ENCODE peak calls at places on chromosomes 6 and 20, in six cellular contexts. P is heart left ventricle; S is ovary; Q is CD4-positive, CD25-positive, alpha-beta regulatory T cell; K is hepatocyte; A is adipocyte. Y is an unnamed sample. For H3K27me3, the result is how much of the 10 kb centered on the place peaks cover.

GRCh38 chr20:36929290-36929689 is 22.2 kb downstream of the SAMHD1 start:
- DNase-seq in A (no peak), Q (no peak), S (no peak), K (no peak), P (no peak), Y (no peak)

GRCh38 chr6:91575032-91575431 is 988.2 kb upstream of the MAP3K7 start:
- DNase-seq in A (peak), Q (no peak), K (peak), P (no peak), S (no peak), Y (no peak)

GRCh38 chr6:107807186-107807585 is 16.9 kb downstream of the SCML4 start:
- DNase-seq in A (no peak), S (no peak), K (no peak), Q (no peak), P (no peak), Y (no peak)

GRCh38 chr6:33967966-33968724 is 164.3 kb upstream of the MLN start:
- DNase-seq in K (no peak), P (no peak), A (no peak), Q (no peak), S (no peak), Y (peak)

GRCh38 chr20:17525650-17526049 is 5.5 kb downstream of the BFSP1 start:
- DNase-seq in Q (peak), P (no peak), K (peak), S (no peak), A (no peak), Y (peak)

GRCh38 chr6:119350202-119351004 is 842 bp upstream of the MAN1A1 start:
- DNase-seq in Q (peak), K (peak), A (peak), P (no peak), S (no peak), Y (no peak)

GRCh38 chr6:5590187-5590586 is 328.9 kb downstream of the FARS2 start:
- DNase-seq in Q (no peak), K (no peak), S (no peak), P (peak), A (no peak), Y (no peak)

GRCh38 chr6:78967191-78967590 is 99.8 kb downstream of the IRAK1BP1 start:
- DNase-seq in A (no peak), S (no peak), P (no peak), K (no peak), Q (no peak), Y (no peak)

GRCh38 chr6:62283828-62284411 is 2.1 kb downstream of the KHDRBS2 start:
- DNase-seq in P (no peak), A (peak), Q (peak), K (peak), S (no peak), Y (peak)

GRCh38 chr6:63527658-63528514 is 44.4 kb upstream of the LOC128125822 start:
- DNase-seq in A (peak), P (no peak), Q (no peak), K (peak), S (no peak), Y (no peak)

GRCh38 chr6:49539102-49539501 is 11.4 kb upstream of the C6orf141 start:
- DNase-seq in Q (no peak), K (no peak), S (no peak), A (no peak), P (no peak), Y (no peak)

GRCh38 chr6:129599467-129599866 is 110.5 kb downstream of the ARHGAP18 start:
- DNase-seq in A (no peak), S (no peak), Q (no peak), K (no peak), P (no peak), Y (no peak)

GRCh38 chr6:89122625-89123024 is 4.8 kb upstream of the SRSF12 start:
- DNase-seq in Q (peak), K (peak), P (no peak), S (no peak), A (peak), Y (peak)

GRCh38 chr6:111844921-111845320 is 28.3 kb downstream of the FYN start:
- DNase-seq in P (no peak), Q (no peak), S (no peak), A (no peak), K (no peak), Y (peak)

GRCh38 chr6:18262812-18263560 is 1.3 kb downstream of the DEK start:
- DNase-seq in P (no peak), K (no peak), A (peak), S (no peak), Q (peak), Y (peak)

GRCh38 chr6:167404385-167405049 is 79.6 kb downstream of the TTLL2 start:
- DNase-seq in Q (no peak), P (no peak), K (no peak), S (no peak), A (no peak), Y (peak)

GRCh38 chr20:2760381-2761305 is 39.8 kb downstream of the CPXM1 start:
- DNase-seq in Q (no peak), P (no peak), A (no peak), S (no peak), K (no peak), Y (peak)

GRCh38 chr6:37314117-37314802 is 39.5 kb upstream of the RNF8 start:
- DNase-seq in P (no peak), S (no peak), K (no peak), Q (no peak), A (no peak), Y (no peak)

GRCh38 chr20:20364016-20364746 is 3.7 kb upstream of the INSM1 start:
- DNase-seq in A (no peak), Q (no peak), P (no peak), S (no peak), K (no peak), Y (peak)

GRCh38 chr6:159679091-159680077 is 13.7 kb downstream of the SOD2 start:
- DNase-seq in S (no peak), K (no peak), Q (no peak), P (no peak), A (peak), Y (no peak)

GRCh38 chr6:77124604-77125003 is 338.7 kb downstream of the HTR1B start:
- DNase-seq in K (peak), A (peak), P (no peak), S (no peak), Q (no peak), Y (no peak)

GRCh38 chr6:45049188-45049843 is 278.8 kb upstream of the RUNX2 start:
- DNase-seq in K (no peak), A (no peak), P (no peak), Q (peak), S (no peak), Y (no peak)

GRCh38 chr20:1685304-1686052 is 27.9 kb upstream of the SIRPG start:
- DNase-seq in S (no peak), P (no peak), K (no peak), A (no peak), Q (peak), Y (no peak)

GRCh38 chr6:28587011-28587745 is 61.5 kb downstream of the GPX5 start:
- DNase-seq in S (peak), P (peak), K (peak), Q (peak), A (peak), Y (peak)

GRCh38 chr6:75205776-75206334 is at the start of gene COL12A1:
- DNase-seq in S (peak), K (peak), A (peak), P (peak), Q (peak), Y (peak)

GRCh38 chr6:21611485-21611884 is 17.9 kb downstream of the SOX4 start:
- DNase-seq in K (no peak), A (no peak), P (no peak), S (no peak), Q (no peak), Y (no peak)

GRCh38 chr6:56693246-56693607 is 50.5 kb upstream of the DST start:
- DNase-seq in A (peak), Q (no peak), P (peak), K (peak), S (peak), Y (no peak)

GRCh38 chr6:164097557-164098398 is 683.3 kb downstream of the QKI start:
- DNase-seq in K (peak), A (peak), P (peak), S (no peak), Q (no peak), Y (peak)

GRCh38 chr6:157715766-157716171 is 107.3 kb upstream of the SNX9 start:
- DNase-seq in S (peak), Q (no peak), K (peak), A (peak), P (peak), Y (peak)

GRCh38 chr6:39849764-39850163 is 57.6 kb downstream of the DAAM2 start:
- DNase-seq in P (no peak), Q (no peak), K (no peak), S (no peak), A (no peak), Y (no peak)

GRCh38 chr6:36668601-36669390 is 9.7 kb upstream of the CDKN1A start:
- DNase-seq in Q (no peak), K (no peak), S (no peak), A (no peak), P (no peak), Y (no peak)

GRCh38 chr6:117615981-117616961 is 14.0 kb upstream of the GOPC start:
- DNase-seq in Q (no peak), P (no peak), K (no peak), A (no peak), S (no peak), Y (peak)

GRCh38 chr6:117619178-117619577 is 16.9 kb upstream of the GOPC start:
- DNase-seq in P (no peak), A (no peak), K (no peak), Q (no peak), S (no peak), Y (no peak)

GRCh38 chr6:117616971-117617765 is 14.9 kb upstream of the GOPC start:
- DNase-seq in Q (no peak), K (no peak), A (no peak), S (no peak), P (no peak), Y (no peak)

GRCh38 chr6:117617766-117618035 is 15.4 kb upstream of the GOPC start:
- DNase-seq in P (no peak), Q (no peak), A (no peak), S (no peak), K (no peak), Y (peak)

GRCh38 chr6:117613920-117614535 is 11.7 kb upstream of the GOPC start:
- DNase-seq in Q (no peak), A (peak), S (no peak), K (no peak), P (no peak), Y (no peak)
- H3K4me3 ChIP-seq in Q (no peak), A (no peak), S (no peak), K (no peak), P (no peak), Y (no peak)

DNA sequence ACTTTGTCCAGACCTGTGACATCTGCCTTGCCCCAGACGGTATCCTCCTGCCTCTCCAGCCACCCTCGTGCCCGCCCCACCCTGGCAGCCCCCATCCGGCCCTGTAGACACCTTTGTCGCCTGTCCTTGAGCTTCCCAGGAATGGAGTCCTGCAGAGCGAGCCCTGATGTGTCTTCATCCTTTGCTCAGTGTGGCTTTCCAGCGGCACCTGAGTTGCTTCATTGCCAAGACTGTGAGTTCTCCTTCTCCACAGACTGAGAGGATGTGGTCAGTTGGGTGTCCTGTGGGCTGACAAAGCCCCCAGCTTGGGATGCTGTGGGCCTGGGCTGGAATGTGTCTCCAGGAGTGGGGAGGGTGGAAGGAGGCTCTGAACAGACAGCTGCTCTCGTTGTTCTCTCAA is 1.7 kb upstream of the CST4 start:
- DNase-seq in P (no peak), A (no peak), S (no peak), Q (no peak), K (no peak), Y (no peak)
- H3K27me3 ChIP-seq in P (under half), A (under half), S (under half), Q (under half), K (under half), Y (under half)

GRCh38 chr20:50009521-50010454 is 27.0 kb downstream of the SNAI1 start:
- DNase-seq in K (no peak), P (no peak), A (no peak), Q (no peak), S (no peak), Y (peak)
- H3K4me3 ChIP-seq in K (no peak), P (no peak), A (no peak), Q (no peak), S (no peak), Y (peak)

DNA sequence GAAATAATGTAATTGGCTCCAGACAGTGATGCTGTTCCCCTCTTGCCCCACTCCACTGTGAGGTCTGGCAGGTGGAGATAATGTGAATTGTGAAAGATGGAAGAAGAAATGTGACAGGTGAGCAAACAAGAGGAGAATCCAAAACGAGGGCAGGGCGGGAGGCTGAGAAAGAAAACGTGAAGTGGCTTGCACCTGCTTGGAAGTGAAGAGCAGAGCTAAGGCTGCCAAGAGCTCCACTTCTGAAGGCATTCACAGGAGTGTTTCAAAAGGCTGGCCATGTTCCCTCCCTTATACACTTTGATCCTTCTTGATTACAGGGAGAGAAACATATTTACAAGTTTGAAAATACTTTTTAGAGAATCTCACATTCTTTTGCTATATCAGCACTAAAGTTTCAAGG is 359.4 kb downstream of the EPHA7 start:
- DNase-seq in A (no peak), Q (no peak), S (no peak), P (no peak), K (no peak), Y (no peak)
- H3K27me3 ChIP-seq in A (under half), Q (under half), S (under half), P (under half), K (under half), Y (under half)